ENCODE peak calls at places on chromosomes 16 and 17, in eight cellular contexts. One of them, this sample, is unnamed.

GRCh38 chr17:63934391-63935112 is 2.4 kb upstream of the CD79B start:
- DNase-seq in AG09319: no peak
- DNase-seq in fibroblast of villous mesenchyme: no peak
- DNase-seq in GM10248: no peak
- DNase-seq in endodermal cell: no peak
- DNase-seq in nephron progenitor cell: no peak
- DNase-seq in body of pancreas: no peak
- DNase-seq in left ventricle myocardium inferior: no peak
- DNase-seq in this sample: no peak

GRCh38 chr16:85029413-85029794 is 1.8 kb downstream of the KIAA0513 start:
- DNase-seq in AG09319: no peak
- DNase-seq in fibroblast of villous mesenchyme: peak
- DNase-seq in GM10248: peak
- DNase-seq in endodermal cell: peak
- DNase-seq in nephron progenitor cell: no peak
- DNase-seq in body of pancreas: no peak
- DNase-seq in left ventricle myocardium inferior: no peak
- DNase-seq in this sample: no peak

GRCh38 chr16:15618392-15618791 is 24.6 kb downstream of the MARF1 start:
- DNase-seq in AG09319: no peak
- DNase-seq in fibroblast of villous mesenchyme: peak
- DNase-seq in GM10248: no peak
- DNase-seq in endodermal cell: no peak
- DNase-seq in nephron progenitor cell: no peak
- DNase-seq in body of pancreas: no peak
- DNase-seq in left ventricle myocardium inferior: no peak
- DNase-seq in this sample: no peak

GRCh38 chr17:58227733-58228132 is 8.7 kb upstream of the MKS1 start:
- DNase-seq in AG09319: no peak
- DNase-seq in fibroblast of villous mesenchyme: no peak
- DNase-seq in GM10248: no peak
- DNase-seq in endodermal cell: no peak
- DNase-seq in nephron progenitor cell: no peak
- DNase-seq in body of pancreas: no peak
- DNase-seq in left ventricle myocardium inferior: no peak
- DNase-seq in this sample: no peak

GRCh38 chr17:75088902-75089417 is 1.2 kb downstream of the SLC16A5 start:
- DNase-seq in AG09319: no peak
- DNase-seq in fibroblast of villous mesenchyme: no peak
- DNase-seq in GM10248: no peak
- DNase-seq in endodermal cell: peak
- DNase-seq in nephron progenitor cell: no peak
- DNase-seq in body of pancreas: no peak
- DNase-seq in left ventricle myocardium inferior: no peak
- DNase-seq in this sample: peak

GRCh38 chr17:38728290-38728831 is 1.8 kb upstream of the CISD3 start:
- DNase-seq in AG09319: no peak
- DNase-seq in fibroblast of villous mesenchyme: no peak
- DNase-seq in GM10248: no peak
- DNase-seq in endodermal cell: no peak
- DNase-seq in nephron progenitor cell: no peak
- DNase-seq in body of pancreas: no peak
- DNase-seq in left ventricle myocardium inferior: no peak
- DNase-seq in this sample: no peak

GRCh38 chr16:49816782-49817370 is 39.0 kb downstream of the ZNF423 start:
- DNase-seq in AG09319: no peak
- DNase-seq in fibroblast of villous mesenchyme: no peak
- DNase-seq in GM10248: no peak
- DNase-seq in endodermal cell: no peak
- DNase-seq in nephron progenitor cell: no peak
- DNase-seq in body of pancreas: no peak
- DNase-seq in left ventricle myocardium inferior: no peak
- DNase-seq in this sample: no peak

GRCh38 chr17:59706900-59707181 is 389 bp downstream of the PTRH2 start:
- DNase-seq in AG09319: no peak
- DNase-seq in fibroblast of villous mesenchyme: no peak
- DNase-seq in GM10248: no peak
- DNase-seq in endodermal cell: no peak
- DNase-seq in nephron progenitor cell: no peak
- DNase-seq in body of pancreas: no peak
- DNase-seq in left ventricle myocardium inferior: no peak
- DNase-seq in this sample: no peak

GRCh38 chr16:71564377-71564967 is 12.4 kb downstream of the TAT start:
- DNase-seq in AG09319: no peak
- DNase-seq in fibroblast of villous mesenchyme: no peak
- DNase-seq in GM10248: no peak
- DNase-seq in endodermal cell: no peak
- DNase-seq in nephron progenitor cell: peak
- DNase-seq in body of pancreas: no peak
- DNase-seq in left ventricle myocardium inferior: no peak
- DNase-seq in this sample: peak

GRCh38 chr17:39104046-39104445 is 47.4 kb downstream of the PLXDC1 start:
- DNase-seq in AG09319: no peak
- DNase-seq in fibroblast of villous mesenchyme: peak
- DNase-seq in GM10248: no peak
- DNase-seq in endodermal cell: no peak
- DNase-seq in nephron progenitor cell: no peak
- DNase-seq in body of pancreas: no peak
- DNase-seq in left ventricle myocardium inferior: no peak
- DNase-seq in this sample: no peak

GRCh38 chr17:62966426-62967110 is 533 bp downstream of the TANC2 start:
- DNase-seq in AG09319: no peak
- DNase-seq in fibroblast of villous mesenchyme: peak
- DNase-seq in GM10248: peak
- DNase-seq in endodermal cell: peak
- DNase-seq in nephron progenitor cell: peak
- DNase-seq in body of pancreas: peak
- DNase-seq in left ventricle myocardium inferior: peak
- DNase-seq in this sample: no peak

GRCh38 chr17:16926591-16927451 is 45.1 kb downstream of the TNFRSF13B start:
- DNase-seq in AG09319: no peak
- DNase-seq in fibroblast of villous mesenchyme: no peak
- DNase-seq in GM10248: no peak
- DNase-seq in endodermal cell: peak
- DNase-seq in nephron progenitor cell: no peak
- DNase-seq in body of pancreas: no peak
- DNase-seq in left ventricle myocardium inferior: peak
- DNase-seq in this sample: no peak

GRCh38 chr16:30786936-30787612 is at the start of gene ZNF629:
- DNase-seq in AG09319: no peak
- DNase-seq in fibroblast of villous mesenchyme: peak
- DNase-seq in GM10248: no peak
- DNase-seq in endodermal cell: peak
- DNase-seq in nephron progenitor cell: peak
- DNase-seq in body of pancreas: peak
- DNase-seq in left ventricle myocardium inferior: peak
- DNase-seq in this sample: peak

DNA sequence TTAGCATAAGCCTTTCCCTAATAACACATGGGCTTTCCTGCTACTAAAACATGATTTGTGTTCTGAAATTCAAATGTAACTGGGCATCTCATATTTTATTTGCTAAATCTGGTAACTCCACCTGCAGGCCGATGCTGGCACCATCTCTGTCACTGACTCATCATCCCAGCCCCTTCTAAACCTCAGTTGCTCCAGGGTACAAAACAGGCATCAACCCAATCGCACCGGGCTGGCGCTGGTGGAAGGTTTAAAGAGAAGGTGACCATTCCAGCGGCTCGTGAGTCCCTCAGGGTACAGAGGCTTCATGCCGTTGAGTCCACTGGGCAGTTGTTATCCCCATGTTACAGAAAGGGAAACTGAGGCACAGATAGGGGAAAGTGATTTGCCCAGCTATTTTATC is 27.1 kb downstream of the PPL start:
- DNase-seq in AG09319: no peak
- DNase-seq in fibroblast of villous mesenchyme: no peak
- DNase-seq in GM10248: no peak
- DNase-seq in endodermal cell: no peak
- DNase-seq in nephron progenitor cell: no peak
- DNase-seq in body of pancreas: no peak
- DNase-seq in left ventricle myocardium inferior: no peak
- DNase-seq in this sample: no peak
- TF ChIP-seq CTCF in AG09319: no peak
- TF ChIP-seq CTCF in fibroblast of villous mesenchyme: no peak
- TF ChIP-seq CTCF in GM10248: no peak
- TF ChIP-seq CTCF in endodermal cell: peak
- TF ChIP-seq CTCF in nephron progenitor cell: no peak
- TF ChIP-seq CTCF in body of pancreas: no peak
- TF ChIP-seq CTCF in left ventricle myocardium inferior: no peak
- TF ChIP-seq CTCF in this sample: no peak

GRCh38 chr17:33049781-33050414 is 58.3 kb downstream of the SPACA3 start:
- DNase-seq in AG09319: peak
- DNase-seq in fibroblast of villous mesenchyme: peak
- DNase-seq in GM10248: peak
- DNase-seq in endodermal cell: peak
- DNase-seq in nephron progenitor cell: peak
- DNase-seq in body of pancreas: peak
- DNase-seq in left ventricle myocardium inferior: no peak
- DNase-seq in this sample: no peak
- TF ChIP-seq CTCF in AG09319: peak
- TF ChIP-seq CTCF in fibroblast of villous mesenchyme: peak
- TF ChIP-seq CTCF in GM10248: peak
- TF ChIP-seq CTCF in endodermal cell: peak
- TF ChIP-seq CTCF in nephron progenitor cell: peak
- TF ChIP-seq CTCF in body of pancreas: peak
- TF ChIP-seq CTCF in left ventricle myocardium inferior: peak
- TF ChIP-seq CTCF in this sample: peak

GRCh38 chr16:74437-75318 is 2.2 kb upstream of the RHBDF1 start:
- DNase-seq in AG09319: no peak
- DNase-seq in fibroblast of villous mesenchyme: no peak
- DNase-seq in GM10248: no peak
- DNase-seq in endodermal cell: peak
- DNase-seq in nephron progenitor cell: no peak
- DNase-seq in body of pancreas: no peak
- DNase-seq in left ventricle myocardium inferior: no peak
- DNase-seq in this sample: no peak

GRCh38 chr16:76535-77272 is 1.3 kb upstream of the MPG start:
- DNase-seq in AG09319: peak
- DNase-seq in fibroblast of villous mesenchyme: peak
- DNase-seq in GM10248: no peak
- DNase-seq in endodermal cell: peak
- DNase-seq in nephron progenitor cell: no peak
- DNase-seq in body of pancreas: no peak
- DNase-seq in left ventricle myocardium inferior: peak
- DNase-seq in this sample: no peak

GRCh38 chr16:74025-74424 is 1.6 kb upstream of the RHBDF1 start:
- DNase-seq in AG09319: no peak
- DNase-seq in fibroblast of villous mesenchyme: no peak
- DNase-seq in GM10248: no peak
- DNase-seq in endodermal cell: no peak
- DNase-seq in nephron progenitor cell: no peak
- DNase-seq in body of pancreas: no peak
- DNase-seq in left ventricle myocardium inferior: peak
- DNase-seq in this sample: no peak

GRCh38 chr16:77273-77806 is 685 bp upstream of the MPG start:
- DNase-seq in AG09319: no peak
- DNase-seq in fibroblast of villous mesenchyme: peak
- DNase-seq in GM10248: peak
- DNase-seq in endodermal cell: peak
- DNase-seq in nephron progenitor cell: peak
- DNase-seq in body of pancreas: no peak
- DNase-seq in left ventricle myocardium inferior: peak
- DNase-seq in this sample: no peak

DNA sequence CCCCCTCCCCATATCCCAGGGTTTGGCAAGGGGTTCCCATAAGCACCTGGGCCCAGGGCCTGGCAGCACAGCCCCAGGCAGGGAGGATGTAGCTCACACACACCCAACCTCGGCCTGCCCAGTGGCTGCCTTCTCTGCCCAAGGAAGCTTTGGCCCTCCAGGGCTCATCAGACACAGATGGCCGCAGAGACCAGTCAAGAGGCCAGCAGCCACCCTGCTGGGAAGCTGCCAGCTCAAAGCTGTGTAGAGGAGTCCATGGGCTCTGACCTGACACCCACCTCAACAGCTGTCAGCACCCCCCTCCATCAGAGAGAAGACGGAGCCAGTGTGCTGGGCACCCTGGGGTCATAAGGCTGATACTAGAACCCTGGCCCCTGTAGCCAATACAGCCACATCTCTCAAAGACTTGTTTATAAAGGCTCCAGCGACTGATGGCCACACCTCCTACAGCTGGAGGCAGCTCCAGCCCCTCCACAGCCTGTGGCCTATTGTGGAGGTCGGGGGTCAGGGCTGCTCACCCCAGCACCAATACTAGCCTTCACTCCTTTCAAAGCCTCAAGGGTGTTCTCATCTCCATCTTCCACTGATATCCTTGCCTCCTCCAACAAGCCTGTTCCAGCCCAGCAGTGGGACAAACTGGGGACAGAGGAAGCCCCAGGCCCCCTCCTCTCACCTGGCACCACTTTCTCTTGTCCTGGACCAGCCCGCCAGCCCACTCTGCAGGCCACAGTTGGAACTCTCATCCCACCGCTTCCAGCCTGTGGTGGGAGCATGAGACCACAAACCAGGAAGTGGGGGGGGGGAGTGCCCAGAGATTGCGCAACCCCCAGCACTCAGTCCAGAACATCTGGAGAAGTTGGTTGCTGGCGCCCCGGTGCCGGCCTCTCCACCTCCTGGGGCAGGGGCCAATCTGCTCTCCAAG is 2.2 kb upstream of the MPG start:
- DNase-seq in AG09319: peak
- DNase-seq in fibroblast of villous mesenchyme: peak
- DNase-seq in GM10248: no peak
- DNase-seq in endodermal cell: peak
- DNase-seq in nephron progenitor cell: peak
- DNase-seq in body of pancreas: peak
- DNase-seq in left ventricle myocardium inferior: peak
- DNase-seq in this sample: no peak
- TF ChIP-seq CTCF in AG09319: peak
- TF ChIP-seq CTCF in fibroblast of villous mesenchyme: peak
- TF ChIP-seq CTCF in GM10248: no peak
- TF ChIP-seq CTCF in endodermal cell: peak
- TF ChIP-seq CTCF in nephron progenitor cell: no peak
- TF ChIP-seq CTCF in body of pancreas: no peak
- TF ChIP-seq CTCF in left ventricle myocardium inferior: peak
- TF ChIP-seq CTCF in this sample: no peak

GRCh38 chr17:6420173-6420641 is 14.7 kb downstream of the AIPL1 start:
- DNase-seq in AG09319: no peak
- DNase-seq in fibroblast of villous mesenchyme: no peak
- DNase-seq in GM10248: no peak
- DNase-seq in endodermal cell: peak
- DNase-seq in nephron progenitor cell: peak
- DNase-seq in body of pancreas: no peak
- DNase-seq in left ventricle myocardium inferior: no peak
- DNase-seq in this sample: no peak
- TF ChIP-seq CTCF in AG09319: peak
- TF ChIP-seq CTCF in fibroblast of villous mesenchyme: peak
- TF ChIP-seq CTCF in GM10248: peak
- TF ChIP-seq CTCF in endodermal cell: peak
- TF ChIP-seq CTCF in nephron progenitor cell: peak
- TF ChIP-seq CTCF in body of pancreas: no peak
- TF ChIP-seq CTCF in left ventricle myocardium inferior: peak
- TF ChIP-seq CTCF in this sample: peak

DNA sequence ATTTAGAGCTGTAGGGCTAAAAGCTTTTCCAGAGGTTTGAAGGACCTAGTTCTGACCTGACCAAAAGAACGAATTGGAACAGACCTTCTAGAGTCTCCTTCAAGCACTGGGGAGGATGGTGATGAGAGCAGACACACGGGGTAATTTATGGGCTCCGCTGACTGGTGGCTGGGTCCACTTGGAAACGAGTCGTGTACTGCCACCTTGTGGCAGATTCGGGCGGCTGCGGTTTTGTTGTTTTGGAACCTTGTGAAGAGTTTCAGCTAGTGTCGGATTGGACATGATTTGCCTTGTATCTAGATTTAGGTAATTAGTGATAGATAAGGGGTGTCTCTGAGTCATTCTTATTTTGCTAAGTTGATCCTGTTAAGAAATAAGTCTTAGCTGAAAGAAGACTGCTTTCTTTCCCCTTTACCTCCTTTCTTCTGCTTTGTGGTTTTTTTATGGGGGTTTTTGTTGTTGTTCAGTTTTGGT is 98.9 kb downstream of the AATF start:
- DNase-seq in AG09319: peak
- DNase-seq in fibroblast of villous mesenchyme: peak
- DNase-seq in GM10248: peak
- DNase-seq in endodermal cell: peak
- DNase-seq in nephron progenitor cell: peak
- DNase-seq in body of pancreas: peak
- DNase-seq in left ventricle myocardium inferior: peak
- DNase-seq in this sample: peak
- TF ChIP-seq CTCF in AG09319: peak
- TF ChIP-seq CTCF in fibroblast of villous mesenchyme: peak
- TF ChIP-seq CTCF in GM10248: peak
- TF ChIP-seq CTCF in endodermal cell: peak
- TF ChIP-seq CTCF in nephron progenitor cell: peak
- TF ChIP-seq CTCF in body of pancreas: peak
- TF ChIP-seq CTCF in left ventricle myocardium inferior: peak
- TF ChIP-seq CTCF in this sample: peak

This sample was measured in CD14-positive monocyte.